ENCODE peak calls at places on chromosomes 12 and 14, in eight cellular contexts. N is AG10803; M is DMS53; W is T-helper 9 cell; X is stimulated activated CD8-positive, alpha-beta memory T cell treated with anti-CD3 and anti-CD28 coated beads, Interleukin-12 subunit alpha, Interleukin-12 subunit beta, amount 100 ng/mL, for 4 hours; A is GM19239; Z is MM.1S; H is ACHN. G is an unnamed sample.

GRCh38 chr12:62632521-62632920 is 165.9 kb downstream of the MON2 start:
- DNase-seq in H (peak; percentile 33), A (peak; percentile 22), Z (no peak), W (no peak), N (peak; percentile 89), X (no peak), M (peak; percentile 70), G (peak; percentile 83)

GRCh38 chr12:47753021-47754001 is 5.4 kb downstream of the RAPGEF3 start:
- DNase-seq in M (peak; percentile 56), Z (no peak), A (no peak), H (peak; percentile 47), X (no peak), W (no peak), N (no peak), G (peak; percentile 88)

GRCh38 chr12:66059670-66060069 is 70.9 kb downstream of the LLPH start:
- DNase-seq in H (no peak), W (no peak), M (no peak), N (no peak), Z (no peak), A (no peak), X (no peak), G (no peak)

GRCh38 chr12:29867823-29868222 is 84.1 kb upstream of the TMTC1 start:
- DNase-seq in A (no peak), M (no peak), H (no peak), Z (no peak), W (no peak), N (no peak), X (no peak), G (no peak)

GRCh38 chr12:32181498-32182175 is 75.0 kb downstream of the BICD1 start:
- DNase-seq in A (no peak), M (no peak), W (no peak), N (peak; percentile 43), H (no peak), Z (no peak), X (no peak), G (no peak)

GRCh38 chr12:219891-220352 is 6.0 kb upstream of the SLC6A12 start:
- DNase-seq in Z (peak; percentile 79), W (no peak), A (peak; percentile 67), H (peak; percentile 95), N (peak; percentile 37), M (peak; percentile 95), X (no peak), G (peak; percentile 88)

GRCh38 chr14:95387826-95388445 is 68.2 kb upstream of the CLMN start:
- DNase-seq in W (no peak), A (no peak), Z (no peak), N (no peak), M (no peak), X (no peak), H (no peak), G (no peak)

GRCh38 chr12:116882742-116883141 is 1.5 kb upstream of the HRK start:
- DNase-seq in X (no peak), Z (no peak), W (no peak), A (no peak), N (peak; percentile 57), M (peak; percentile 62), H (peak; percentile 24), G (peak; percentile 44)

GRCh38 chr14:94000267-94000666 is 3.2 kb downstream of the CCDC197 start:
- DNase-seq in X (no peak), A (no peak), M (no peak), Z (no peak), H (no peak), N (no peak), W (no peak), G (no peak)

GRCh38 chr12:16523570-16524331 is 82.2 kb downstream of the LMO3 start:
- DNase-seq in N (no peak), Z (no peak), A (no peak), M (peak; percentile 62), W (no peak), X (no peak), H (no peak), G (no peak)

GRCh38 chr14:103072595-103073366 is 11.2 kb upstream of the LBHD2 start:
- DNase-seq in H (peak; percentile 96), X (no peak), Z (no peak), N (no peak), W (no peak), A (no peak), M (peak; percentile 12), G (peak; percentile 75)

GRCh38 chr14:70934502-70935134 is 27.4 kb downstream of the PCNX1 start:
- DNase-seq in A (peak; percentile 25), N (peak; percentile 79), X (no peak), H (no peak), Z (peak; percentile 13), W (no peak), M (no peak), G (no peak)

GRCh38 chr14:104436047-104436531 is 143.5 kb upstream of the C14orf180 start:
- DNase-seq in H (no peak), X (no peak), N (peak; percentile 24), W (no peak), Z (no peak), M (no peak), A (peak; percentile 46), G (peak; percentile 88)

GRCh38 chr14:52455291-52456088 is 96.8 kb downstream of the TXNDC16 start:
- DNase-seq in A (no peak), X (no peak), N (peak; percentile 71), M (no peak), W (no peak), H (no peak), Z (no peak), G (no peak)

GRCh38 chr14:38578278-38578681 is 322.4 kb upstream of the CLEC14A start:
- DNase-seq in M (no peak), X (no peak), N (peak; percentile 59), Z (no peak), A (no peak), H (no peak), W (no peak), G (no peak)

GRCh38 chr12:95083938-95084337 is 10.5 kb upstream of the NR2C1 start:
- DNase-seq in A (no peak), N (peak; percentile 79), M (peak; percentile 18), W (no peak), X (no peak), Z (no peak), H (peak; percentile 71), G (no peak)

GRCh38 chr14:99069946-99070345 is 202.1 kb downstream of the BCL11B start:
- DNase-seq in H (no peak), M (no peak), A (no peak), Z (no peak), X (no peak), W (no peak), N (no peak), G (no peak)

GRCh38 chr12:116053479-116054195 is 223.9 kb downstream of the MED13L start:
- DNase-seq in X (no peak), Z (no peak), H (peak; percentile 16), A (no peak), W (no peak), N (peak; percentile 93), M (no peak), G (no peak)

GRCh38 chr12:118645219-118645618 is 268.9 kb downstream of the SUDS3 start:
- DNase-seq in H (peak; percentile 62), W (no peak), N (no peak), X (no peak), M (peak; percentile 28), Z (peak; percentile 11), A (peak; percentile 9), G (no peak)

GRCh38 chr12:94100254-94100653 is 48.1 kb upstream of the PLXNC1 start:
- DNase-seq in X (no peak), H (no peak), A (no peak), M (no peak), Z (no peak), N (peak; percentile 9), W (no peak), G (no peak)

GRCh38 chr14:71012888-71013287 is 105.6 kb downstream of the PCNX1 start:
- DNase-seq in H (no peak), W (no peak), M (no peak), A (no peak), N (no peak), Z (no peak), X (no peak), G (no peak)

GRCh38 chr12:103387385-103387784 is 108.4 kb downstream of the C12orf42 start:
- DNase-seq in X (no peak), N (no peak), M (peak; percentile 96), W (no peak), H (no peak), A (no peak), Z (no peak), G (no peak)

GRCh38 chr14:103536693-103537092 is 7.7 kb downstream of the TRMT61A start:
- DNase-seq in Z (no peak), X (no peak), M (no peak), H (no peak), W (no peak), A (no peak), N (no peak), G (no peak)

GRCh38 chr12:121942145-121942718 is 23.8 kb downstream of the CFAP251 start:
- DNase-seq in Z (no peak), X (no peak), N (no peak), W (no peak), M (no peak), A (no peak), H (peak; percentile 60), G (no peak)

GRCh38 chr14:74841230-74842207 is 34.4 kb downstream of the PROX2 start:
- DNase-seq in H (no peak), A (peak; percentile 27), W (no peak), N (no peak), Z (peak; percentile 67), X (no peak), M (no peak), G (no peak)

GRCh38 chr12:12999959-13000615 is at the start of gene HEBP1:
- DNase-seq in M (peak; percentile 99), H (peak; percentile 92), N (peak; percentile 89), Z (peak; percentile 90), A (peak; percentile 93), X (peak; percentile 92), W (peak; percentile 99), G (peak; percentile 100)

GRCh38 chr14:50726372-50727107 is 58.4 kb upstream of the SAV1 start:
- DNase-seq in A (no peak), H (no peak), X (no peak), W (no peak), N (peak; percentile 97), M (no peak), Z (no peak), G (no peak)

GRCh38 chr14:77053046-77053841 is 24.7 kb upstream of the IRF2BPL start:
- DNase-seq in Z (peak; percentile 55), A (peak; percentile 64), X (peak; percentile 67), M (peak; percentile 58), N (peak; percentile 70), H (peak; percentile 49), W (peak; percentile 72), G (peak; percentile 94)

GRCh38 chr12:24997970-24998582 is 49.2 kb upstream of the BCAT1 start:
- DNase-seq in N (peak; percentile 33), X (no peak), H (no peak), A (no peak), W (no peak), M (no peak), Z (peak; percentile 82), G (no peak)

GRCh38 chr12:14893471-14894250 is 8.0 kb upstream of the MGP start:
- DNase-seq in H (no peak), Z (no peak), W (no peak), N (no peak), A (no peak), M (no peak), X (no peak), G (no peak)

GRCh38 chr12:64808110-64808509 is 16.3 kb upstream of the TBC1D30 start:
- DNase-seq in N (no peak), X (no peak), H (no peak), W (no peak), M (no peak), A (no peak), Z (peak; percentile 89), G (no peak)

GRCh38 chr12:11807453-11807852 is 158.0 kb downstream of the ETV6 start:
- DNase-seq in H (no peak), X (no peak), W (no peak), Z (peak; percentile 83), A (no peak), M (peak; percentile 98), N (no peak), G (no peak)

GRCh38 chr14:87994974-87995373 is 2.0 kb upstream of the GALC start:
- DNase-seq in M (no peak), H (no peak), N (no peak), X (no peak), Z (no peak), W (no peak), A (no peak), G (no peak)

GRCh38 chr12:123660328-123660727 is 10.6 kb upstream of the TCTN2 start:
- DNase-seq in N (peak; percentile 88), Z (no peak), M (no peak), A (no peak), X (no peak), H (peak; percentile 84), W (no peak), G (no peak)